ENCODE peak calls at places on chromosomes 1 and 21, in seven cellular contexts. W is sigmoid colon; I is activated T-cell treated with anti-CD3 and anti-CD28 coated beads, Interleukin-2, amount 50 U/mL, for 4 hours; Z is stimulated activated CD4-positive, alpha-beta T cell treated with anti-CD3 and anti-CD28 coated beads, Interleukin-2, amount 100 ng/mL, for 48 hours; F is lung microvascular endothelial cell; C is non-pigmented ciliary epithelial cell; J is LoVo. Y is an unnamed sample.

GRCh38 chr1:111581166-111581565 is 38.4 kb upstream of the RAP1A start:
- DNase-seq in F (no peak), C (no peak), J (no peak), Z (no peak), W (no peak), I (no peak), Y (no peak)

GRCh38 chr1:164184273-164184672 is 374.7 kb upstream of the PBX1 start:
- DNase-seq in I (no peak), W (no peak), J (peak; percentile 34), Z (no peak), C (no peak), F (no peak), Y (no peak)

GRCh38 chr1:215290018-215290417 is 207.5 kb downstream of the KCNK2 start:
- DNase-seq in W (no peak), I (no peak), C (no peak), J (no peak), F (no peak), Z (no peak), Y (no peak)

GRCh38 chr1:217088521-217089221 is 365.4 kb upstream of the ESRRG start:
- DNase-seq in I (no peak), Z (no peak), C (no peak), W (no peak), J (no peak), F (no peak), Y (peak; percentile 65)

GRCh38 chr1:225467193-225468020 is 39.6 kb upstream of the LBR start:
- DNase-seq in C (no peak), Z (peak; percentile 62), W (peak; percentile 87), I (peak; percentile 67), F (peak; percentile 62), J (no peak), Y (peak; percentile 72)

GRCh38 chr21:31503939-31504338 is 155.6 kb upstream of the SOD1 start:
- DNase-seq in Z (no peak), F (no peak), I (no peak), J (no peak), C (no peak), W (no peak), Y (no peak)

GRCh38 chr1:160084771-160085321 is 3.5 kb downstream of the KCNJ9 start:
- DNase-seq in Z (no peak), I (no peak), F (no peak), W (no peak), J (no peak), C (no peak), Y (no peak)

GRCh38 chr1:22544606-22545005 is 18.7 kb upstream of the EPHA8 start:
- DNase-seq in J (no peak), Z (no peak), W (no peak), C (no peak), I (no peak), F (no peak), Y (no peak)

GRCh38 chr1:8892026-8892425 is 13.5 kb upstream of the ENO1 start:
- DNase-seq in W (no peak), F (no peak), I (no peak), C (no peak), J (no peak), Z (no peak), Y (peak; percentile 37)

GRCh38 chr1:14486401-14487110 is 111.9 kb upstream of the KAZN start:
- DNase-seq in Z (no peak), I (no peak), C (peak; percentile 41), W (no peak), J (peak; percentile 12), F (no peak), Y (no peak)

GRCh38 chr21:45338326-45339017 is 50.8 kb upstream of the POFUT2 start:
- DNase-seq in J (no peak), I (no peak), W (peak; percentile 45), C (no peak), Z (no peak), F (no peak), Y (no peak)

GRCh38 chr1:30902653-30903290 is 5.8 kb downstream of the SDC3 start:
- DNase-seq in F (no peak), Z (no peak), J (no peak), I (no peak), W (peak; percentile 67), C (no peak), Y (no peak)

GRCh38 chr1:235712812-235713211 is 63.2 kb upstream of the GNG4 start:
- DNase-seq in W (no peak), C (no peak), I (no peak), J (no peak), F (no peak), Z (no peak), Y (no peak)

GRCh38 chr1:27341525-27342252 is at the start of gene SYTL1:
- DNase-seq in I (peak; percentile 55), F (peak; percentile 23), Z (peak; percentile 35), J (no peak), W (no peak), C (no peak), Y (peak; percentile 15)

GRCh38 chr1:31625561-31626272 is 8.2 kb downstream of the HCRTR1 start:
- DNase-seq in Z (no peak), J (no peak), W (no peak), I (no peak), F (no peak), C (peak; percentile 28), Y (no peak)

GRCh38 chr1:30725450-30726095 is 2.2 kb upstream of the MATN1 start:
- DNase-seq in F (no peak), I (no peak), C (no peak), J (no peak), W (no peak), Z (no peak), Y (no peak)

GRCh38 chr21:46361937-46362336 is 38.0 kb downstream of the PCNT start:
- DNase-seq in I (no peak), Z (no peak), C (no peak), F (no peak), W (no peak), J (no peak), Y (no peak)

GRCh38 chr1:8025061-8025670 is 943 bp downstream of the ERRFI1 start:
- DNase-seq in I (no peak), Z (no peak), F (no peak), C (no peak), J (no peak), W (no peak), Y (no peak)

GRCh38 chr1:200981278-200981677 is 42.2 kb downstream of the KIF21B start:
- DNase-seq in F (no peak), Z (no peak), W (no peak), I (no peak), C (no peak), J (no peak), Y (no peak)

GRCh38 chr1:1318131-1318652 is 6.3 kb downstream of the INTS11 start:
- DNase-seq in J (peak; percentile 72), I (no peak), F (peak; percentile 73), Z (no peak), C (peak; percentile 86), W (peak; percentile 97), Y (peak; percentile 44)

GRCh38 chr1:180863158-180863775 is 49.4 kb upstream of the KIAA1614 start:
- DNase-seq in I (peak; percentile 4), Z (peak; percentile 15), J (peak; percentile 52), C (no peak), F (peak; percentile 61), W (no peak), Y (peak; percentile 26)

GRCh38 chr21:45618287-45618686 is 25.2 kb upstream of the PCBP3 start:
- DNase-seq in I (no peak), J (peak; percentile 9), Z (no peak), F (peak; percentile 58), C (no peak), W (peak; percentile 54), Y (peak; percentile 41)

GRCh38 chr1:59318271-59318865 is 21.5 kb downstream of the FGGY start:
- DNase-seq in I (no peak), F (no peak), J (no peak), Z (no peak), C (no peak), W (no peak), Y (no peak)

GRCh38 chr1:98102369-98103030 is 181.7 kb upstream of the DPYD start:
- DNase-seq in F (no peak), Z (no peak), C (no peak), W (no peak), I (no peak), J (no peak), Y (no peak)

GRCh38 chr1:94688646-94689045 is 131.5 kb upstream of the SLC44A3 start:
- DNase-seq in I (no peak), W (no peak), F (no peak), C (no peak), Z (no peak), J (no peak), Y (no peak)

GRCh38 chr1:179101566-179101965 is 19.7 kb downstream of the TOR3A start:
- DNase-seq in W (peak; percentile 15), J (no peak), C (no peak), I (no peak), Z (no peak), F (no peak), Y (no peak)

GRCh38 chr21:41322496-41323382 is 6.1 kb downstream of the FAM3B start:
- DNase-seq in C (no peak), J (no peak), I (no peak), W (no peak), Z (no peak), F (no peak), Y (no peak)